ENCODE peak calls at places on chromosomes 2 and 18, in ten cellular contexts. L is naive thymus-derived CD8-positive, alpha-beta T cell; X is T-helper 17 cell; G is Right ventricle myocardium superior; E is psoas muscle; U is CD4-positive, alpha-beta T cell; T is pancreas; F is stimulated activated naive CD8-positive, alpha-beta T cell treated with anti-CD3 and anti-CD28 coated beads, Interleukin-15, amount 100 ng/mL, for 72 hours; S is heart right ventricle; D is activated T-cell treated with anti-CD3 and anti-CD28 coated beads, Interleukin-2, amount 50 U/mL, for 4 hours. Z is an unnamed sample.

GRCh38 chr2:101744832-101745231 is 47.3 kb downstream of the MAP4K4 start:
- ATAC-seq in L (no peak), X (no peak), G (no peak), E (no peak), U (peak), T (no peak), F (no peak), S (no peak), D (peak), Z (no peak)

GRCh38 chr2:139835101-139835500 is 1054.9 kb upstream of the NXPH2 start:
- ATAC-seq in L (no peak), X (no peak), G (no peak), E (no peak), U (no peak), T (no peak), F (no peak), S (no peak), D (no peak), Z (no peak)

GRCh38 chr2:105363192-105363591 is 25.9 kb downstream of the C2orf49 start:
- ATAC-seq in L (no peak), X (no peak), G (peak), E (peak), U (no peak), T (no peak), F (no peak), S (no peak), D (no peak), Z (no peak)

GRCh38 chr18:8951491-8951890 is 151.0 kb upstream of the NDUFV2 start:
- ATAC-seq in L (peak), X (peak), G (no peak), E (no peak), U (no peak), T (no peak), F (no peak), S (no peak), D (no peak), Z (no peak)

GRCh38 chr2:223062304-223062845 is 10.4 kb downstream of the KCNE4 start:
- ATAC-seq in L (no peak), X (no peak), G (no peak), E (no peak), U (no peak), T (no peak), F (no peak), S (no peak), D (no peak), Z (peak)

GRCh38 chr2:158756976-158757375 is 38.1 kb upstream of the DAPL1 start:
- ATAC-seq in L (no peak), X (no peak), G (no peak), E (no peak), U (no peak), T (no peak), F (no peak), S (no peak), D (peak), Z (no peak)

GRCh38 chr2:112483047-112483473 is 1.1 kb downstream of the TTL start:
- ATAC-seq in L (no peak), X (no peak), G (no peak), E (no peak), U (no peak), T (no peak), F (no peak), S (no peak), D (no peak), Z (peak)

GRCh38 chr18:74457743-74458465 is 796 bp upstream of the DIPK1C start:
- ATAC-seq in L (no peak), X (no peak), G (peak), E (no peak), U (no peak), T (no peak), F (peak), S (peak), D (no peak), Z (no peak)

GRCh38 chr2:9093324-9093723 is 89.8 kb upstream of the MBOAT2 start:
- ATAC-seq in L (no peak), X (no peak), G (no peak), E (no peak), U (no peak), T (no peak), F (no peak), S (no peak), D (no peak), Z (no peak)

GRCh38 chr2:134189009-134189717 is 64.7 kb upstream of the MGAT5 start:
- ATAC-seq in L (no peak), X (peak), G (peak), E (no peak), U (no peak), T (peak), F (peak), S (no peak), D (no peak), Z (no peak)

GRCh38 chr18:48003426-48004349 is 73.2 kb upstream of the SMAD2 start:
- ATAC-seq in L (no peak), X (no peak), G (no peak), E (peak), U (no peak), T (peak), F (peak), S (peak), D (no peak), Z (no peak)

GRCh38 chr18:60740313-60740712 is 367.7 kb upstream of the MC4R start:
- ATAC-seq in L (no peak), X (no peak), G (no peak), E (no peak), U (no peak), T (no peak), F (no peak), S (no peak), D (no peak), Z (no peak)

GRCh38 chr2:200862532-200863000 is 1.9 kb downstream of the CLK1 start:
- ATAC-seq in L (peak), X (peak), G (no peak), E (no peak), U (peak), T (no peak), F (peak), S (no peak), D (peak), Z (peak)

GRCh38 chr2:225270861-225271260 is 128.6 kb upstream of the NYAP2 start:
- ATAC-seq in L (peak), X (peak), G (no peak), E (no peak), U (peak), T (no peak), F (peak), S (no peak), D (peak), Z (peak)

GRCh38 chr2:149799296-149799695 is 211.7 kb upstream of the MMADHC start:
- ATAC-seq in L (no peak), X (no peak), G (peak), E (no peak), U (no peak), T (no peak), F (no peak), S (peak), D (no peak), Z (peak)

GRCh38 chr18:7615840-7616239 is 48.7 kb downstream of the PTPRM start:
- ATAC-seq in L (no peak), X (no peak), G (no peak), E (no peak), U (no peak), T (no peak), F (no peak), S (peak), D (no peak), Z (no peak)

GRCh38 chr2:3459185-3460015 is 59.9 kb downstream of the ADI1 start:
- ATAC-seq in L (no peak), X (no peak), G (peak), E (peak), U (no peak), T (peak), F (peak), S (peak), D (no peak), Z (no peak)

GRCh38 chr2:223262946-223263345 is 211.0 kb downstream of the KCNE4 start:
- ATAC-seq in L (no peak), X (no peak), G (no peak), E (no peak), U (no peak), T (no peak), F (no peak), S (no peak), D (no peak), Z (peak)

GRCh38 chr2:18178736-18179349 is 300.4 kb downstream of the KCNS3 start:
- ATAC-seq in L (peak), X (no peak), G (peak), E (peak), U (no peak), T (peak), F (peak), S (no peak), D (no peak), Z (peak)

GRCh38 chr2:197339496-197340220 is 29.1 kb upstream of the ANKRD44 start:
- ATAC-seq in L (no peak), X (no peak), G (peak), E (no peak), U (no peak), T (no peak), F (no peak), S (no peak), D (no peak), Z (no peak)

GRCh38 chr18:58915006-58915799 is 50.5 kb downstream of the ZNF532 start:
- ATAC-seq in L (no peak), X (no peak), G (no peak), E (peak), U (no peak), T (no peak), F (no peak), S (no peak), D (no peak), Z (no peak)

GRCh38 chr18:21998531-21998930 is 170.9 kb upstream of the GATA6 start:
- ATAC-seq in L (no peak), X (no peak), G (peak), E (no peak), U (no peak), T (peak), F (no peak), S (peak), D (no peak), Z (no peak)

GRCh38 chr18:9811978-9812377 is 73.8 kb upstream of the TXNDC2 start:
- ATAC-seq in L (no peak), X (no peak), G (no peak), E (no peak), U (no peak), T (no peak), F (no peak), S (no peak), D (no peak), Z (no peak)

GRCh38 chr18:7626175-7626921 is 59.2 kb downstream of the PTPRM start:
- ATAC-seq in L (no peak), X (no peak), G (peak), E (peak), U (no peak), T (no peak), F (no peak), S (peak), D (no peak), Z (no peak)

GRCh38 chr2:174812037-174812436 is 47.8 kb upstream of the CHRNA1 start:
- ATAC-seq in L (no peak), X (no peak), G (no peak), E (no peak), U (no peak), T (no peak), F (no peak), S (no peak), D (no peak), Z (no peak)

GRCh38 chr2:157312866-157313486 is 12.6 kb downstream of the ERMN start:
- ATAC-seq in L (no peak), X (no peak), G (no peak), E (no peak), U (no peak), T (no peak), F (peak), S (no peak), D (peak), Z (no peak)

GRCh38 chr2:69477627-69478026 is 40.4 kb upstream of the NFU1 start:
- ATAC-seq in L (no peak), X (no peak), G (no peak), E (no peak), U (no peak), T (no peak), F (peak), S (no peak), D (peak), Z (no peak)

GRCh38 chr2:160608525-160609085 is 115.0 kb upstream of the RBMS1 start:
- ATAC-seq in L (no peak), X (no peak), G (peak), E (no peak), U (no peak), T (no peak), F (no peak), S (no peak), D (no peak), Z (no peak)

GRCh38 chr2:43106767-43107527 is 119.5 kb downstream of the ZFP36L2 start:
- ATAC-seq in L (peak), X (peak), G (peak), E (no peak), U (no peak), T (no peak), F (no peak), S (peak), D (no peak), Z (no peak)

GRCh38 chr2:200337621-200338020 is 31.1 kb downstream of the SPATS2L start:
- ATAC-seq in L (no peak), X (no peak), G (peak), E (no peak), U (no peak), T (no peak), F (no peak), S (peak), D (no peak), Z (peak)

GRCh38 chr2:135839713-135840112 is 2.7 kb upstream of the LCT start:
- ATAC-seq in L (no peak), X (no peak), G (peak), E (peak), U (no peak), T (no peak), F (no peak), S (peak), D (no peak), Z (peak)

GRCh38 chr18:35111086-35111485 is 69.9 kb downstream of the MAPRE2 start:
- ATAC-seq in L (no peak), X (no peak), G (no peak), E (no peak), U (no peak), T (no peak), F (no peak), S (no peak), D (no peak), Z (no peak)

GRCh38 chr2:239830718-239831271 is 194.3 kb downstream of the NDUFA10 start:
- ATAC-seq in L (no peak), X (no peak), G (no peak), E (no peak), U (no peak), T (no peak), F (no peak), S (no peak), D (no peak), Z (no peak)

GRCh38 chr18:63306819-63307554 is 12.6 kb downstream of the BCL2 start:
- ATAC-seq in L (no peak), X (no peak), G (no peak), E (no peak), U (no peak), T (peak), F (no peak), S (no peak), D (no peak), Z (no peak)

GRCh38 chr18:37222383-37223378 is 342.9 kb downstream of the CELF4 start:
- ATAC-seq in L (no peak), X (no peak), G (no peak), E (no peak), U (no peak), T (no peak), F (no peak), S (no peak), D (no peak), Z (no peak)

Z was measured in SK-N-SH treated with all-trans-retinoic acid at 6 μM for 48 hours.